ENCODE peak calls at places on chromosomes 7 and 10, in four cellular contexts. F is MM.1S, Y is RWPE1, H is lower leg skin. W is an unnamed sample.

GRCh38 chr7:2100278-2101205 is 132.2 kb downstream of the MAD1L1 start:
- DNase-seq in F (no peak), Y (no peak), H (no peak), W (peak; percentile 65)

GRCh38 chr7:116665447-116665996 is 6.5 kb upstream of the MET start:
- DNase-seq in F (no peak), Y (no peak), H (no peak), W (no peak)

GRCh38 chr10:3486346-3487065 is 298.5 kb downstream of the KLF6 start:
- DNase-seq in F (no peak), Y (peak; percentile 94), H (no peak), W (no peak)

GRCh38 chr10:121734517-121735137 is 136.4 kb upstream of the FGFR2 start:
- DNase-seq in F (peak; percentile 33), Y (peak; percentile 55), H (no peak), W (peak; percentile 63)

GRCh38 chr7:76327610-76328009 is 25.1 kb downstream of the HSPB1 start:
- DNase-seq in F (no peak), Y (no peak), H (no peak), W (no peak)

GRCh38 chr7:112779667-112780066 is 10.5 kb downstream of the TMEM168 start:
- DNase-seq in F (no peak), Y (no peak), H (no peak), W (no peak)

GRCh38 chr7:147811923-147812322 is 778.6 kb upstream of the C7orf33 start:
- DNase-seq in F (no peak), Y (no peak), H (no peak), W (no peak)

GRCh38 chr7:100435401-100436304 is 644 bp downstream of the PPP1R35 start:
- DNase-seq in F (peak; percentile 64), Y (peak; percentile 53), H (peak; percentile 91), W (peak; percentile 46)

GRCh38 chr10:94094540-94094939 is 100.8 kb downstream of the PLCE1 start:
- DNase-seq in F (no peak), Y (no peak), H (no peak), W (no peak)
- TF ChIP-seq CTCF in F (no peak), Y (no peak), H (no peak), W (no peak)

GRCh38 chr7:74275401-74275881 is 13.8 kb upstream of the CLIP2 start:
- DNase-seq in F (no peak), Y (no peak), H (no peak), W (no peak)
- TF ChIP-seq CTCF in F (peak; percentile 43), Y (no peak), H (no peak), W (peak; percentile 58)

GRCh38 chr10:49350856-49351532 is 44.9 kb downstream of the DRGX start:
- DNase-seq in F (no peak), Y (no peak), H (peak; percentile 64), W (no peak)
- TF ChIP-seq CTCF in F (no peak), Y (no peak), H (no peak), W (no peak)

GRCh38 chr7:114722562-114722961 is 199.3 kb upstream of the MDFIC start:
- DNase-seq in F (no peak), Y (no peak), H (no peak), W (no peak)

GRCh38 chr7:114723308-114723707 is 198.6 kb upstream of the MDFIC start:
- DNase-seq in F (no peak), Y (no peak), H (no peak), W (no peak)

GRCh38 chr7:114715907-114716306 is 206.0 kb upstream of the MDFIC start:
- DNase-seq in F (no peak), Y (no peak), H (no peak), W (no peak)

GRCh38 chr7:114718861-114719260 is 203.0 kb upstream of the MDFIC start:
- DNase-seq in F (no peak), Y (no peak), H (no peak), W (no peak)

GRCh38 chr7:114720725-114721124 is 201.2 kb upstream of the MDFIC start:
- DNase-seq in F (no peak), Y (no peak), H (no peak), W (no peak)
- TF ChIP-seq CTCF in F (no peak), Y (no peak), H (no peak), W (no peak)

DNA sequence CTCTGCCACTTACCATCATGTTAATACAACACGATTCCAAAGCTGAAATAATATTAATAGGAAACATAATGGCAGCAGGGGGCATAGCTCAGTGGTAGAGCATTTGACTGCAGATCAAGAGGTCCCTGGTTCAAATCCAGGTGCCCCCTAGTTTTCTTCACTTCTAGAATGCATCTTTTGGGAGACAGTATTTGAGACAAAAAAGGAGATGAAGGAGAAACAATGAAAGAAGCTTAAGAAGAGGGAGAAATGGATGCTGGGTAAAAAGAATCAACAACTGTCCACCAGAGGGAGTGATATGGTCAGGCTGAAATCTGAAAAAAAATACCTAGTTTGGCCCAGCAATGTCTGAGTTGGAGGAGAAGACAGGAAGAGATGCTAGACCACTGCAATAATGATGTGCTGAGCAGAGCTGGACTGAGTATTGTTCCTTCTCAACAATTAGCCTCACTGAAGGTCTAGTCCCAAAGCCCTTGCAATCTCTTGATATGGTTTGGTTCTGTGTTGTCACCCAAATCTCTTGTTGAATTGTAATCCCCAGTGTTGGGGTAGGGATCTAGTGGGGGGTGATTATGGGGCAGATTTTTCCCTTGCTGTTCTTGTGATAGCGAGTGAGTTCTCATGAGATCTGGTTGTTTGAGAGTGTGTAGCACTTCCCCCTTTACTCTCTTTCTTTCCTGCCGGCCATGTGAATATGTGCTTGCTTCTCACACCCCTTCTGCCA is 48.3 kb downstream of the ZNF783 start:
- DNase-seq in F (peak; percentile 56), Y (peak; percentile 31), H (no peak), W (peak; percentile 51)
- TF ChIP-seq CTCF in F (peak; percentile 85), Y (peak; percentile 60), H (no peak), W (peak; percentile 31)

DNA sequence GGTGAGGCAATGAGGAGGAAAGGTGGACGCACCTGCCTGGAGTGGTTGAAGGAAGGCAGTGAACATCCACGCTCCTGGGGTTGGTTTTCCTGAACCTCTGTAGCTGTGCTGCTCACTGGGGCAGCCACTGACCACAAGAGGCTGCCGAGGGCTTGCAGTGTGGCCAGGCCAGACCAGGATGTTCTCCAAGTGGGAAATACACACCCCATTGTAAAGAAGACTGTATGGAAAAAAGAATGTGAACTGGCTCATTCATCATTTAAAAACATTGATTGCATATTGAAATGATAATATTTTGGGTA is 107.6 kb downstream of the SNX10 start:
- DNase-seq in F (no peak), Y (no peak), H (no peak), W (no peak)
- TF ChIP-seq CTCF in F (no peak), Y (no peak), H (no peak), W (no peak)

DNA sequence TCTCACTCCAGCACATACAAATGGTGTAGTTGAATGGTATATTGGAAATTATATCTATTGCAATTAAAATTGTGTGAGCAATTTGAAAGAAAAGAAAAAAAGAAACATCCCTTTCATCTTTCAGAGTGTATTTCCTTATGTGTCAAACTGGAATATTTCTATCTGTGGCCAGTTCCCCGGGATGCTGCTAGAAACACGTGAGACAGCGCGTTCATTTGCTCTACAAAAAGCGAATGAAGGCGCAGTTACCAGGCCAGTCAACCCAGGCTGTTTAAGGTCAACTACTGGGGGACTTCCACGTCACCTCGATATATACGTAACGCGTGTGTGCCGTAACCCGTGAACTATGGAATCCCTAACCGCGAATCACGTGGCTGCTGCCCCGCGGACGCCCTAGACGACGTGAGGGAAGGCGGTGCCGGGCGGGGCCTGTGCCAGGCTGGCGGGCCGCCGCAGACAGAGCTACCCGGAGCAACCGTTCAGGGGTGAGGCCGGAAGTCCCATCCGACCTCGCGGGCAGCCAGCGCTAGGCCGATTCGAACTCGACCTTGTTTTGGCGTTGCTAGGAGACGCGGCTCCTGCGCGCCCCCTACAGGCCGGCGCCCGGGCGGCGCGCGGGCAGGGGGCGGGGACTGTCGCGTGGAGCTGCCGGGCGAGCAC is 1.1 kb upstream of the ARL4A start:
- DNase-seq in F (peak; percentile 96), Y (peak; percentile 85), H (peak; percentile 98), W (peak; percentile 88)
- TF ChIP-seq CTCF in F (peak; percentile 66), Y (peak; percentile 98), H (peak; percentile 54), W (peak; percentile 91)

GRCh38 chr7:156378806-156379205 is 261.8 kb upstream of the RNF32 start:
- DNase-seq in F (no peak), Y (no peak), H (no peak), W (no peak)

GRCh38 chr7:156376317-156376716 is 264.3 kb upstream of the RNF32 start:
- DNase-seq in F (no peak), Y (no peak), H (no peak), W (no peak)

GRCh38 chr7:156379242-156380070 is 261.1 kb upstream of the RNF32 start:
- DNase-seq in F (no peak), Y (no peak), H (no peak), W (no peak)

GRCh38 chr7:156383526-156383925 is 257.0 kb upstream of the RNF32 start:
- DNase-seq in F (no peak), Y (no peak), H (no peak), W (no peak)

DNA sequence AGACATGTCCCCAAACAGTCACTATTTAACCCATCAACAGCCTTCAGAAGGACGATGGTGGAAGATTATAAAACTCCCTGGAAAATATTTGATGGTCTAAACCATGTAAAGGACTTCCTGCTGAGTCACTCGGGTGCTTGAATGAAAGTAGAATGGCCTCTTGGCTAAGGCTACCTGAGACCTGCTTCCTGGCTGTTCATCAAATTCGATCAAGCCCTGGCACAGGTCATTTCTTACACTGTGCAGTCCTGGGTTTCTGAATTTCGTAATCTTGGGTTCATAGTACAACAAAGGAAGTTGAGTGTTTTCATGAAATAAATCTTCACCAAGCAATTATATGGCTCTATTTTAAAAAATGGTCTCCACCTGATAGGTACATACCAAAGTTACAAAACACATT is 260.3 kb upstream of the RNF32 start:
- DNase-seq in F (no peak), Y (no peak), H (no peak), W (no peak)
- TF ChIP-seq CTCF in F (no peak), Y (no peak), H (no peak), W (no peak)

W was measured in GM10248.